ENCODE peak calls at places on chromosomes 12 and 14, in eight cellular contexts. M is NCI-H460, O is AG09319, Q is NCI-H1105, L is heart right ventricle, U is HTR-8/SVneo, V is WTC11, G is skeletal muscle cell. P is an unnamed sample.

GRCh38 chr14:22332671-22333407 is 256.2 kb downstream of the DAD1 start:
- DNase-seq in V (no peak), O (no peak), M (peak; percentile 87), U (no peak), G (peak; percentile 35), Q (no peak), L (no peak), P (no peak)

GRCh38 chr14:76426161-76426696 is 50.3 kb downstream of the ESRRB start:
- DNase-seq in G (no peak), M (no peak), U (no peak), Q (no peak), V (no peak), O (no peak), L (no peak), P (no peak)

GRCh38 chr14:95199298-95199983 is 42.1 kb upstream of the DICER1 start:
- DNase-seq in Q (no peak), O (no peak), M (no peak), L (no peak), U (no peak), V (no peak), G (no peak), P (no peak)

GRCh38 chr12:90790747-90791146 is 164.2 kb downstream of the CCER1 start:
- DNase-seq in M (no peak), O (no peak), G (no peak), V (no peak), U (no peak), L (no peak), Q (no peak), P (no peak)

GRCh38 chr12:95836185-95836609 is 22.6 kb upstream of the SNRPF start:
- DNase-seq in V (no peak), G (no peak), L (no peak), O (no peak), U (no peak), M (no peak), Q (peak; percentile 64), P (no peak)

GRCh38 chr12:52013626-52014310 is 7.0 kb downstream of the TAMALIN start:
- DNase-seq in Q (no peak), O (no peak), U (no peak), G (no peak), L (no peak), M (no peak), V (no peak), P (no peak)

GRCh38 chr12:124433147-124433874 is 134.1 kb downstream of the NCOR2 start:
- DNase-seq in L (peak; percentile 82), G (no peak), V (no peak), U (no peak), O (no peak), Q (no peak), M (no peak), P (no peak)

GRCh38 chr12:18700254-18700653 is 37.6 kb downstream of the PLCZ1 start:
- DNase-seq in L (peak; percentile 48), V (no peak), Q (no peak), O (peak; percentile 93), G (peak; percentile 71), U (no peak), M (no peak), P (no peak)

GRCh38 chr12:124636138-124636968 is 68.9 kb upstream of the NCOR2 start:
- DNase-seq in V (no peak), O (no peak), M (peak; percentile 80), L (no peak), Q (no peak), U (no peak), G (no peak), P (no peak)

GRCh38 chr12:120581998-120582397 is 796 bp upstream of the POP5 start:
- DNase-seq in L (no peak), O (no peak), V (no peak), Q (no peak), G (no peak), U (no peak), M (no peak), P (no peak)

GRCh38 chr14:39469094-39469710 is 37.0 kb upstream of the FBXO33 start:
- DNase-seq in U (no peak), V (peak; percentile 56), Q (no peak), L (no peak), G (no peak), O (no peak), M (no peak), P (peak; percentile 14)

GRCh38 chr14:55583942-55584468 is 4.0 kb downstream of the KTN1 start:
- DNase-seq in O (no peak), Q (no peak), M (no peak), G (no peak), V (no peak), L (no peak), U (no peak), P (no peak)

GRCh38 chr12:58420496-58420895 is 479.1 kb downstream of the ATP23 start:
- DNase-seq in L (no peak), Q (no peak), U (no peak), V (no peak), O (peak; percentile 82), G (no peak), M (no peak), P (no peak)

GRCh38 chr14:106201376-106201775 is 675.0 kb downstream of the TMEM121 start:
- DNase-seq in V (no peak), U (no peak), Q (no peak), L (no peak), O (no peak), M (no peak), G (no peak), P (no peak)

GRCh38 chr12:87428701-87429277 is 600.4 kb downstream of the C12orf50 start:
- DNase-seq in Q (no peak), M (no peak), O (no peak), G (no peak), V (no peak), L (no peak), U (no peak), P (no peak)

GRCh38 chr14:24367506-24368214 is at the start of gene NFATC4:
- DNase-seq in M (peak; percentile 89), L (peak; percentile 89), V (peak; percentile 83), Q (peak; percentile 96), O (peak; percentile 97), G (peak; percentile 94), U (peak; percentile 74), P (peak; percentile 79)

GRCh38 chr12:25377475-25378179 is 126.9 kb upstream of the KRAS start:
- DNase-seq in Q (no peak), V (no peak), L (no peak), M (no peak), G (peak; percentile 69), U (no peak), O (peak; percentile 14), P (no peak)

GRCh38 chr14:103549361-103550311 is 12.8 kb downstream of the BAG5 start:
- DNase-seq in M (no peak), Q (no peak), L (peak; percentile 59), U (no peak), G (no peak), V (peak; percentile 19), O (no peak), P (no peak)

GRCh38 chr14:72685456-72685855 is 208.4 kb downstream of the DPF3 start:
- DNase-seq in G (no peak), M (no peak), Q (no peak), V (no peak), L (no peak), O (no peak), U (no peak), P (no peak)

GRCh38 chr12:110582286-110583136 is 607 bp downstream of the PPTC7 start:
- DNase-seq in Q (peak; percentile 57), G (no peak), M (no peak), O (no peak), L (peak; percentile 55), U (no peak), V (peak; percentile 44), P (peak; percentile 56)

GRCh38 chr12:64678835-64679234 is 68.5 kb downstream of the RASSF3 start:
- DNase-seq in L (no peak), M (no peak), Q (no peak), U (no peak), V (no peak), G (no peak), O (no peak), P (no peak)

GRCh38 chr14:75249958-75250336 is 28.7 kb upstream of the FOS start:
- DNase-seq in M (no peak), V (no peak), U (no peak), L (no peak), O (no peak), G (no peak), Q (no peak), P (peak; percentile 28)

GRCh38 chr14:95294834-95295599 is 24.7 kb downstream of the CLMN start:
- DNase-seq in L (no peak), O (no peak), Q (no peak), M (no peak), V (no peak), G (peak; percentile 39), U (no peak), P (no peak)

GRCh38 chr12:106149096-106149784 is 10.5 kb upstream of the NUAK1 start:
- DNase-seq in G (no peak), L (no peak), U (no peak), O (no peak), V (no peak), Q (no peak), M (peak; percentile 41), P (no peak)

GRCh38 chr12:29041621-29042020 is 107.5 kb upstream of the FAR2 start:
- DNase-seq in Q (no peak), L (no peak), U (no peak), O (no peak), M (no peak), G (peak; percentile 89), V (no peak), P (no peak)

GRCh38 chr12:116277393-116278258 is at the start of gene MED13L:
- DNase-seq in L (peak; percentile 87), V (peak; percentile 85), G (peak; percentile 46), M (peak; percentile 83), O (peak; percentile 68), Q (peak; percentile 82), U (peak; percentile 92), P (peak; percentile 99)

P was measured in GM13977.